ENCODE peak calls at places on chromosomes 2 and 18, in ten cellular contexts. E is dorsolateral prefrontal cortex, F is right lobe of liver, Q is ovary, N is osteocyte, B is H7, W is myocyte, K is GM23338, S is GM13976, Z is amniotic epithelial cell. P is an unnamed sample.

GRCh38 chr2:137192366-137193315 is 427.3 kb downstream of the THSD7B start:
- DNase-seq in E (no peak), F (no peak), Q (no peak), N (no peak), B (no peak), W (no peak), K (no peak), S (no peak), Z (peak; percentile 32), P (peak; percentile 8)

GRCh38 chr2:173159794-173160463 is 84.3 kb downstream of the MAP3K20 start:
- DNase-seq in E (peak; percentile 15), F (peak; percentile 88), Q (peak; percentile 94), N (no peak), B (peak; percentile 26), W (peak; percentile 55), K (peak; percentile 35), S (no peak), Z (peak; percentile 99), P (peak; percentile 99)

GRCh38 chr2:241855888-241856422 is 2.7 kb downstream of the PDCD1 start:
- DNase-seq in E (no peak), F (no peak), Q (no peak), N (no peak), B (peak; percentile 59), W (no peak), K (no peak), S (no peak), Z (no peak), P (no peak)

GRCh38 chr2:88099798-88100488 is 27.9 kb downstream of the FABP1 start:
- DNase-seq in E (no peak), F (no peak), Q (no peak), N (no peak), B (peak; percentile 89), W (no peak), K (peak; percentile 97), S (no peak), Z (peak; percentile 40), P (peak; percentile 22)

GRCh38 chr2:18149660-18150246 is 271.3 kb downstream of the KCNS3 start:
- DNase-seq in E (no peak), F (no peak), Q (no peak), N (no peak), B (peak; percentile 49), W (peak; percentile 71), K (peak; percentile 88), S (peak; percentile 43), Z (peak; percentile 44), P (peak; percentile 60)

GRCh38 chr2:10006248-10007147 is 36.9 kb upstream of the KLF11 start:
- DNase-seq in E (no peak), F (peak; percentile 63), Q (no peak), N (no peak), B (peak; percentile 56), W (no peak), K (no peak), S (no peak), Z (no peak), P (no peak)

GRCh38 chr2:233487748-233488345 is 78.7 kb downstream of the USP40 start:
- DNase-seq in E (no peak), F (no peak), Q (no peak), N (no peak), B (no peak), W (peak; percentile 46), K (no peak), S (no peak), Z (no peak), P (peak; percentile 12)

GRCh38 chr2:8049111-8049720 is 632.6 kb upstream of the ID2 start:
- DNase-seq in E (no peak), F (no peak), Q (no peak), N (no peak), B (no peak), W (no peak), K (no peak), S (no peak), Z (peak; percentile 34), P (peak; percentile 12)

GRCh38 chr2:52404866-52405265 is 1362.7 kb upstream of the CHAC2 start:
- DNase-seq in E (no peak), F (no peak), Q (no peak), N (no peak), B (no peak), W (no peak), K (no peak), S (no peak), Z (no peak), P (no peak)

GRCh38 chr2:3404495-3404894 is 25.0 kb downstream of the TRAPPC12 start:
- DNase-seq in E (no peak), F (no peak), Q (no peak), N (no peak), B (no peak), W (no peak), K (no peak), S (no peak), Z (no peak), P (no peak)

GRCh38 chr18:49464718-49465598 is 4.5 kb upstream of the DYM start:
- DNase-seq in E (no peak), F (no peak), Q (no peak), N (no peak), B (peak; percentile 66), W (no peak), K (peak; percentile 89), S (no peak), Z (peak; percentile 32), P (peak; percentile 13)

GRCh38 chr2:215529271-215529670 is 93.4 kb upstream of the FN1 start:
- DNase-seq in E (no peak), F (no peak), Q (no peak), N (no peak), B (no peak), W (no peak), K (no peak), S (no peak), Z (peak; percentile 75), P (peak; percentile 69)

GRCh38 chr2:198347936-198348335 is 543.5 kb downstream of the PLCL1 start:
- DNase-seq in E (no peak), F (no peak), Q (no peak), N (no peak), B (no peak), W (no peak), K (no peak), S (no peak), Z (no peak), P (no peak)

GRCh38 chr2:74507926-74508520 is 528 bp upstream of the PCGF1 start:
- DNase-seq in E (peak; percentile 43), F (no peak), Q (peak; percentile 51), N (no peak), B (peak; percentile 69), W (no peak), K (peak; percentile 69), S (peak; percentile 54), Z (no peak), P (peak; percentile 63)

GRCh38 chr2:39570614-39571013 is 95.1 kb upstream of the TMEM178A start:
- DNase-seq in E (no peak), F (no peak), Q (no peak), N (no peak), B (no peak), W (no peak), K (no peak), S (no peak), Z (peak; percentile 40), P (no peak)

GRCh38 chr2:225282858-225283693 is 116.4 kb upstream of the NYAP2 start:
- DNase-seq in E (peak; percentile 35), F (no peak), Q (no peak), N (no peak), B (peak; percentile 15), W (peak; percentile 9), K (peak; percentile 76), S (peak; percentile 22), Z (peak; percentile 65), P (peak; percentile 34)

GRCh38 chr2:70103531-70104061 is 16.3 kb downstream of the PCBP1 start:
- DNase-seq in E (no peak), F (no peak), Q (no peak), N (no peak), B (peak; percentile 57), W (no peak), K (no peak), S (no peak), Z (no peak), P (no peak)

GRCh38 chr2:27494944-27495554 is at the start of gene FNDC4:
- DNase-seq in E (no peak), F (peak; percentile 56), Q (peak; percentile 58), N (no peak), B (peak; percentile 93), W (no peak), K (peak; percentile 76), S (peak; percentile 52), Z (no peak), P (peak; percentile 18)

GRCh38 chr2:171146633-171147032 is 14.1 kb downstream of the TLK1 start:
- DNase-seq in E (no peak), F (no peak), Q (no peak), N (no peak), B (no peak), W (no peak), K (no peak), S (no peak), Z (no peak), P (no peak)

GRCh38 chr2:108288534-108289106 is at the start of gene SULT1C2:
- DNase-seq in E (no peak), F (peak; percentile 67), Q (no peak), N (no peak), B (peak; percentile 38), W (no peak), K (peak; percentile 76), S (no peak), Z (no peak), P (no peak)

GRCh38 chr2:112065966-112066365 is 10.9 kb downstream of the TMEM87B start:
- DNase-seq in E (no peak), F (no peak), Q (no peak), N (no peak), B (no peak), W (peak; percentile 30), K (no peak), S (no peak), Z (peak; percentile 86), P (peak; percentile 85)

GRCh38 chr2:74497777-74498499 is 1.5 kb downstream of the LBX2 start:
- DNase-seq in E (no peak), F (no peak), Q (no peak), N (no peak), B (peak; percentile 84), W (peak; percentile 15), K (peak; percentile 72), S (peak; percentile 65), Z (no peak), P (peak; percentile 17)

GRCh38 chr2:88765154-88765948 is 73.9 kb downstream of the RPIA start:
- DNase-seq in E (peak; percentile 36), F (peak; percentile 55), Q (no peak), N (no peak), B (peak; percentile 84), W (peak; percentile 2), K (peak; percentile 84), S (peak; percentile 61), Z (peak; percentile 3), P (no peak)

GRCh38 chr2:215680605-215681598 is 245.0 kb upstream of the FN1 start:
- DNase-seq in E (no peak), F (peak; percentile 80), Q (no peak), N (no peak), B (no peak), W (peak; percentile 47), K (no peak), S (no peak), Z (peak; percentile 97), P (peak; percentile 93)

GRCh38 chr18:60019463-60019840 is 119.7 kb downstream of the PMAIP1 start:
- DNase-seq in E (no peak), F (no peak), Q (no peak), N (no peak), B (no peak), W (no peak), K (no peak), S (no peak), Z (peak; percentile 89), P (peak; percentile 91)

GRCh38 chr2:188381614-188382013 is 89.9 kb downstream of the GULP1 start:
- DNase-seq in E (no peak), F (no peak), Q (no peak), N (no peak), B (no peak), W (no peak), K (no peak), S (no peak), Z (peak; percentile 83), P (peak; percentile 87)

GRCh38 chr2:19358242-19359020 is at the start of gene OSR1:
- DNase-seq in E (no peak), F (no peak), Q (peak; percentile 78), N (peak; percentile 88), B (peak; percentile 94), W (peak; percentile 89), K (peak; percentile 84), S (peak; percentile 49), Z (peak; percentile 65), P (peak; percentile 59)

GRCh38 chr18:741931-742512 is 29.6 kb upstream of the ENOSF1 start:
- DNase-seq in E (no peak), F (no peak), Q (no peak), N (no peak), B (peak; percentile 44), W (peak; percentile 44), K (peak; percentile 53), S (peak; percentile 62), Z (peak; percentile 43), P (peak; percentile 63)